ENCODE peak calls at places on chromosomes 2 and 18, in seven cellular contexts. Y, O, W, M, G, U and P are unnamed samples.
A peak's percentile ranks its signal among the peaks of the same experiment; 100 is the strongest.

GRCh38 chr2:235737396-235737795 is 243.6 kb downstream of the AGAP1 start:
- DNase-seq in O (no peak), W (no peak), U (no peak), Y (no peak), M (no peak), G (no peak), P (no peak)

GRCh38 chr2:46490521-46491141 is 11.3 kb downstream of the TMEM247 start:
- DNase-seq in Y (no peak), M (no peak), U (no peak), G (no peak), W (peak; percentile 53), O (no peak), P (no peak)

GRCh38 chr2:26870585-26871095 is 22.7 kb downstream of the DPYSL5 start:
- DNase-seq in W (no peak), M (no peak), U (no peak), Y (no peak), G (no peak), O (no peak), P (no peak)

GRCh38 chr18:56321470-56321869 is 316.9 kb downstream of the TXNL1 start:
- DNase-seq in O (no peak), W (peak; percentile 39), M (no peak), U (no peak), Y (no peak), G (no peak), P (no peak)

GRCh38 chr2:215354771-215355695 is 43.2 kb downstream of the ATIC start:
- DNase-seq in W (no peak), U (no peak), Y (no peak), M (no peak), O (no peak), G (no peak), P (no peak)

GRCh38 chr2:144194331-144195071 is 325.4 kb downstream of the ZEB2 start:
- DNase-seq in U (no peak), Y (no peak), M (no peak), O (no peak), G (no peak), W (no peak), P (no peak)

GRCh38 chr18:42765225-42765624 is 350.3 kb downstream of the RIT2 start:
- DNase-seq in G (no peak), M (no peak), O (no peak), W (no peak), Y (peak; percentile 4), U (no peak), P (no peak)

GRCh38 chr2:23385748-23386421 is 906 bp downstream of the KLHL29 start:
- DNase-seq in G (no peak), U (no peak), M (no peak), O (no peak), W (peak; percentile 26), Y (no peak), P (no peak)

GRCh38 chr2:223465793-223466192 is 136.4 kb downstream of the SCG2 start:
- DNase-seq in U (no peak), O (no peak), W (peak; percentile 78), M (no peak), Y (peak; percentile 82), G (no peak), P (no peak)

GRCh38 chr2:70861774-70862644 is 26.4 kb upstream of the CD207 start:
- DNase-seq in Y (peak; percentile 41), O (peak; percentile 73), M (peak; percentile 86), W (peak; percentile 72), U (peak; percentile 82), G (peak; percentile 11), P (peak; percentile 68)

GRCh38 chr2:111037136-111037535 is 83.6 kb upstream of the BCL2L11 start:
- DNase-seq in O (no peak), Y (no peak), G (no peak), W (no peak), U (no peak), M (no peak), P (no peak)

GRCh38 chr18:46601338-46601908 is 55.6 kb downstream of the LOXHD1 start:
- DNase-seq in O (no peak), W (no peak), Y (no peak), G (no peak), M (no peak), U (no peak), P (no peak)

GRCh38 chr18:25077933-25078707 is 273.8 kb downstream of the ZNF521 start:
- DNase-seq in M (peak; percentile 39), G (no peak), W (no peak), U (no peak), Y (no peak), O (no peak), P (no peak)

GRCh38 chr2:142868281-142868762 is 9.1 kb upstream of the KYNU start:
- DNase-seq in Y (no peak), U (no peak), W (peak; percentile 15), M (no peak), G (no peak), O (no peak), P (no peak)

GRCh38 chr2:231245253-231246094 is 47.0 kb downstream of the ARMC9 start:
- DNase-seq in W (no peak), U (no peak), M (no peak), Y (no peak), O (peak; percentile 4), G (no peak), P (no peak)

GRCh38 chr2:209772316-209772715 is 684 bp downstream of the UNC80 start:
- DNase-seq in W (no peak), Y (no peak), M (no peak), G (peak; percentile 51), U (no peak), O (peak; percentile 15), P (no peak)

GRCh38 chr2:133053541-133053940 is 383.5 kb upstream of the LYPD1 start:
- DNase-seq in M (no peak), U (no peak), O (no peak), G (no peak), Y (no peak), W (no peak), P (no peak)